ENCODE peak calls at places on chromosomes 6 and 20, in five cellular contexts. R is tibial nerve, I is ascending aorta, V is heart left ventricle, K is HepG2. C is an unnamed sample.

GRCh38 chr6:14228571-14228970 is 111.0 kb downstream of the CD83 start:
- DNase-seq in R (no peak), I (no peak), V (no peak), K (no peak), C (no peak)

GRCh38 chr6:161748535-161749386 is 474.9 kb upstream of the AGPAT4 start:
- DNase-seq in R (peak; percentile 22), I (no peak), V (peak; percentile 55), K (peak; percentile 28), C (peak; percentile 22)

GRCh38 chr6:149422581-149422980 is 22.5 kb downstream of the SUMO4 start:
- DNase-seq in R (no peak), I (no peak), V (no peak), K (no peak), C (no peak)

GRCh38 chr20:14355791-14356190 is 18.4 kb upstream of the FLRT3 start:
- DNase-seq in R (no peak), I (no peak), V (no peak), K (no peak), C (no peak)

GRCh38 chr20:6704132-6704861 is 63.2 kb upstream of the BMP2 start:
- DNase-seq in R (no peak), I (no peak), V (no peak), K (peak; percentile 85), C (no peak)

GRCh38 chr6:15239606-15240364 is 6.1 kb upstream of the JARID2 start:
- DNase-seq in R (no peak), I (no peak), V (no peak), K (no peak), C (no peak)

GRCh38 chr6:133203344-133203697 is 37.8 kb upstream of the EYA4 start:
- DNase-seq in R (no peak), I (no peak), V (no peak), K (no peak), C (no peak)

GRCh38 chr6:168090706-168091105 is 11.7 kb upstream of the FRMD1 start:
- DNase-seq in R (no peak), I (no peak), V (peak; percentile 25), K (no peak), C (no peak)

GRCh38 chr20:33281550-33282146 is 1.4 kb upstream of the BPIFB1 start:
- DNase-seq in R (no peak), I (no peak), V (no peak), K (no peak), C (no peak)

GRCh38 chr6:55034752-55035151 is 139.6 kb upstream of the HCRTR2 start:
- DNase-seq in R (no peak), I (no peak), V (no peak), K (no peak), C (no peak)

GRCh38 chr6:55033021-55033546 is 141.2 kb upstream of the HCRTR2 start:
- DNase-seq in R (no peak), I (no peak), V (no peak), K (no peak), C (no peak)
- H3K27ac ChIP-seq in R (no peak overlapping the region), I (no peak overlapping the region), V (no peak overlapping the region), K (no peak overlapping the region), C (no peak overlapping the region)

GRCh38 chr6:27154696-27155095 is 92.8 kb upstream of the PRSS16 start:
- DNase-seq in R (no peak), I (no peak), V (no peak), K (no peak), C (peak; percentile 51)
- H3K4me3 ChIP-seq in R (no peak overlapping the region), I (no peak overlapping the region), V (no peak overlapping the region), K (no peak overlapping the region), C (peak overlapping the region; percentile 47)

GRCh38 chr20:24837721-24838456 is 111.2 kb upstream of the CST7 start:
- DNase-seq in R (no peak), I (no peak), V (no peak), K (no peak), C (no peak)

GRCh38 chr20:24838551-24839530 is 110.2 kb upstream of the CST7 start:
- DNase-seq in R (no peak), I (no peak), V (no peak), K (no peak), C (no peak)

GRCh38 chr20:24840121-24840713 is 108.9 kb upstream of the CST7 start:
- DNase-seq in R (no peak), I (no peak), V (no peak), K (no peak), C (no peak)

GRCh38 chr20:24843443-24843715 is 105.7 kb upstream of the CST7 start:
- DNase-seq in R (no peak), I (no peak), V (no peak), K (no peak), C (no peak)

GRCh38 chr20:24842591-24843442 is 106.3 kb upstream of the CST7 start:
- DNase-seq in R (no peak), I (no peak), V (no peak), K (no peak), C (no peak)
- H3K4me1 ChIP-seq in R (no peaks in the 10 kb centered on the region), I (no peaks in the 10 kb centered on the region), V (no peaks in the 10 kb centered on the region), K (no peaks in the 10 kb centered on the region), C (no peaks in the 10 kb centered on the region)

GRCh38 chr6:32759669-32760068 is 3.7 kb downstream of the HLA-DQB2 start:
- DNase-seq in R (no peak), I (no peak), V (no peak), K (no peak), C (no peak)
- H3K27ac ChIP-seq in R (no peak overlapping the region), I (no peak overlapping the region), V (no peak overlapping the region), K (no peak overlapping the region), C (no peak overlapping the region)